ENCODE peak calls at places on chromosomes 6 and 20, in seven cellular contexts. One of them, this sample, is unnamed.

GRCh38 chr6:170085475-170086401 is 205.1 kb downstream of the DLL1 start:
- DNase-seq in tibial nerve: no peak
- DNase-seq in fibroblast of pulmonary artery: no peak
- DNase-seq in astrocyte of the cerebellum: no peak
- DNase-seq in endothelial cell: no peak
- DNase-seq in RWPE1: no peak
- DNase-seq in Calu3: no peak
- DNase-seq in this sample: no peak

GRCh38 chr6:142258305-142258704 is 43.5 kb upstream of the ADGRG6 start:
- DNase-seq in endothelial cell: no peak
- DNase-seq in astrocyte of the cerebellum: no peak
- DNase-seq in RWPE1: no peak
- DNase-seq in Calu3: no peak
- DNase-seq in fibroblast of pulmonary artery: no peak
- DNase-seq in tibial nerve: no peak
- DNase-seq in this sample: no peak

GRCh38 chr6:39681566-39682250 is 43.5 kb downstream of the KIF6 start:
- DNase-seq in Calu3: no peak
- DNase-seq in tibial nerve: no peak
- DNase-seq in RWPE1: no peak
- DNase-seq in fibroblast of pulmonary artery: no peak
- DNase-seq in astrocyte of the cerebellum: no peak
- DNase-seq in endothelial cell: no peak
- DNase-seq in this sample: no peak

GRCh38 chr6:780669-781068 is 87.7 kb upstream of the EXOC2 start:
- DNase-seq in endothelial cell: no peak
- DNase-seq in Calu3: no peak
- DNase-seq in tibial nerve: no peak
- DNase-seq in astrocyte of the cerebellum: no peak
- DNase-seq in fibroblast of pulmonary artery: no peak
- DNase-seq in RWPE1: no peak
- DNase-seq in this sample: no peak

GRCh38 chr6:51147756-51148155 is 329.1 kb downstream of the TFAP2B start:
- DNase-seq in Calu3: no peak
- DNase-seq in tibial nerve: no peak
- DNase-seq in RWPE1: no peak
- DNase-seq in endothelial cell: no peak
- DNase-seq in astrocyte of the cerebellum: no peak
- DNase-seq in fibroblast of pulmonary artery: no peak
- DNase-seq in this sample: no peak

GRCh38 chr6:157669747-157670216 is 153.3 kb upstream of the SNX9 start:
- DNase-seq in RWPE1: peak; percentile 78
- DNase-seq in endothelial cell: no peak
- DNase-seq in fibroblast of pulmonary artery: peak; percentile 81
- DNase-seq in tibial nerve: peak; percentile 73
- DNase-seq in Calu3: peak; percentile 53
- DNase-seq in astrocyte of the cerebellum: peak; percentile 60
- DNase-seq in this sample: peak; percentile 66

GRCh38 chr6:157228421-157229218 is 94.7 kb downstream of the TMEM242 start:
- DNase-seq in Calu3: no peak
- DNase-seq in endothelial cell: no peak
- DNase-seq in fibroblast of pulmonary artery: no peak
- DNase-seq in astrocyte of the cerebellum: no peak
- DNase-seq in tibial nerve: no peak
- DNase-seq in RWPE1: no peak
- DNase-seq in this sample: no peak

GRCh38 chr6:133130863-133131262 is 110.3 kb upstream of the EYA4 start:
- DNase-seq in tibial nerve: no peak
- DNase-seq in RWPE1: peak; percentile 87
- DNase-seq in endothelial cell: no peak
- DNase-seq in Calu3: peak; percentile 87
- DNase-seq in astrocyte of the cerebellum: peak; percentile 34
- DNase-seq in fibroblast of pulmonary artery: peak; percentile 32
- DNase-seq in this sample: no peak

GRCh38 chr6:138817799-138818198 is 21.9 kb downstream of the ECT2L start:
- DNase-seq in endothelial cell: no peak
- DNase-seq in Calu3: peak; percentile 90
- DNase-seq in fibroblast of pulmonary artery: peak; percentile 66
- DNase-seq in tibial nerve: no peak
- DNase-seq in RWPE1: peak; percentile 93
- DNase-seq in astrocyte of the cerebellum: peak; percentile 26
- DNase-seq in this sample: peak; percentile 84

GRCh38 chr6:31776961-31777666 is at the start of gene VWA7:
- DNase-seq in fibroblast of pulmonary artery: peak; percentile 84
- DNase-seq in RWPE1: peak; percentile 94
- DNase-seq in tibial nerve: no peak
- DNase-seq in Calu3: peak; percentile 99
- DNase-seq in astrocyte of the cerebellum: peak; percentile 26
- DNase-seq in endothelial cell: no peak
- DNase-seq in this sample: peak; percentile 53

GRCh38 chr6:85364354-85364753 is 85.5 kb upstream of the NT5E start:
- DNase-seq in endothelial cell: no peak
- DNase-seq in Calu3: peak; percentile 45
- DNase-seq in tibial nerve: no peak
- DNase-seq in astrocyte of the cerebellum: no peak
- DNase-seq in fibroblast of pulmonary artery: peak; percentile 37
- DNase-seq in RWPE1: peak; percentile 78
- DNase-seq in this sample: peak; percentile 79

GRCh38 chr20:34337544-34337943 is 25.5 kb upstream of the ITCH start:
- DNase-seq in fibroblast of pulmonary artery: no peak
- DNase-seq in astrocyte of the cerebellum: no peak
- DNase-seq in tibial nerve: no peak
- DNase-seq in Calu3: no peak
- DNase-seq in RWPE1: no peak
- DNase-seq in endothelial cell: no peak
- DNase-seq in this sample: no peak

GRCh38 chr6:130604869-130605401 is 222.3 kb upstream of the SMLR1 start:
- DNase-seq in fibroblast of pulmonary artery: no peak
- DNase-seq in endothelial cell: no peak
- DNase-seq in astrocyte of the cerebellum: no peak
- DNase-seq in RWPE1: no peak
- DNase-seq in Calu3: no peak
- DNase-seq in tibial nerve: no peak
- DNase-seq in this sample: no peak

GRCh38 chr20:6733965-6734364 is 33.5 kb upstream of the BMP2 start:
- DNase-seq in tibial nerve: no peak
- DNase-seq in fibroblast of pulmonary artery: no peak
- DNase-seq in astrocyte of the cerebellum: no peak
- DNase-seq in Calu3: no peak
- DNase-seq in endothelial cell: no peak
- DNase-seq in RWPE1: no peak
- DNase-seq in this sample: no peak

GRCh38 chr20:33299111-33299603 is 16.1 kb downstream of the BPIFB1 start:
- DNase-seq in tibial nerve: peak; percentile 50
- DNase-seq in endothelial cell: peak; percentile 90
- DNase-seq in Calu3: peak; percentile 93
- DNase-seq in fibroblast of pulmonary artery: peak; percentile 52
- DNase-seq in RWPE1: peak; percentile 90
- DNase-seq in astrocyte of the cerebellum: no peak
- DNase-seq in this sample: peak; percentile 16

GRCh38 chr6:80725156-80725930 is 618.9 kb downstream of the BCKDHB start:
- DNase-seq in tibial nerve: no peak
- DNase-seq in endothelial cell: no peak
- DNase-seq in RWPE1: no peak
- DNase-seq in fibroblast of pulmonary artery: no peak
- DNase-seq in Calu3: no peak
- DNase-seq in astrocyte of the cerebellum: no peak
- DNase-seq in this sample: peak; percentile 22

GRCh38 chr6:144063744-144064401 is 31.5 kb downstream of the SF3B5 start:
- DNase-seq in Calu3: peak; percentile 84
- DNase-seq in RWPE1: peak; percentile 23
- DNase-seq in astrocyte of the cerebellum: no peak
- DNase-seq in fibroblast of pulmonary artery: peak; percentile 17
- DNase-seq in endothelial cell: peak; percentile 60
- DNase-seq in tibial nerve: peak; percentile 57
- DNase-seq in this sample: peak; percentile 16

GRCh38 chr6:90005048-90005827 is 111.0 kb downstream of the GJA10 start:
- DNase-seq in astrocyte of the cerebellum: no peak
- DNase-seq in RWPE1: no peak
- DNase-seq in tibial nerve: peak; percentile 38
- DNase-seq in Calu3: no peak
- DNase-seq in fibroblast of pulmonary artery: no peak
- DNase-seq in endothelial cell: no peak
- DNase-seq in this sample: no peak

GRCh38 chr6:157974341-157974894 is 7.2 kb upstream of the SYNJ2 start:
- DNase-seq in Calu3: no peak
- DNase-seq in RWPE1: no peak
- DNase-seq in fibroblast of pulmonary artery: no peak
- DNase-seq in endothelial cell: no peak
- DNase-seq in tibial nerve: no peak
- DNase-seq in astrocyte of the cerebellum: no peak
- DNase-seq in this sample: peak; percentile 22

GRCh38 chr6:37241131-37241530 is 16.4 kb upstream of the TBC1D22B start:
- DNase-seq in tibial nerve: no peak
- DNase-seq in RWPE1: no peak
- DNase-seq in astrocyte of the cerebellum: no peak
- DNase-seq in Calu3: no peak
- DNase-seq in fibroblast of pulmonary artery: no peak
- DNase-seq in endothelial cell: no peak
- DNase-seq in this sample: no peak

GRCh38 chr20:42494290-42494689 is 695.4 kb downstream of the PTPRT start:
- DNase-seq in tibial nerve: no peak
- DNase-seq in Calu3: peak; percentile 12
- DNase-seq in fibroblast of pulmonary artery: no peak
- DNase-seq in endothelial cell: no peak
- DNase-seq in RWPE1: no peak
- DNase-seq in astrocyte of the cerebellum: no peak
- DNase-seq in this sample: no peak

GRCh38 chr6:124903797-124904196 is 58.4 kb upstream of the RNF217 start:
- DNase-seq in endothelial cell: no peak
- DNase-seq in tibial nerve: no peak
- DNase-seq in RWPE1: no peak
- DNase-seq in astrocyte of the cerebellum: no peak
- DNase-seq in Calu3: no peak
- DNase-seq in fibroblast of pulmonary artery: no peak
- DNase-seq in this sample: no peak

GRCh38 chr6:37056439-37057127 is 51.1 kb downstream of the FGD2 start:
- DNase-seq in fibroblast of pulmonary artery: no peak
- DNase-seq in tibial nerve: no peak
- DNase-seq in RWPE1: peak; percentile 95
- DNase-seq in astrocyte of the cerebellum: no peak
- DNase-seq in Calu3: peak; percentile 84
- DNase-seq in endothelial cell: no peak
- DNase-seq in this sample: peak; percentile 21

GRCh38 chr6:38695227-38695900 is 7.6 kb downstream of the GLO1 start:
- DNase-seq in fibroblast of pulmonary artery: no peak
- DNase-seq in tibial nerve: no peak
- DNase-seq in RWPE1: no peak
- DNase-seq in astrocyte of the cerebellum: no peak
- DNase-seq in Calu3: no peak
- DNase-seq in endothelial cell: no peak
- DNase-seq in this sample: no peak

GRCh38 chr6:117677553-117678131 is 2.4 kb downstream of the NUS1 start:
- DNase-seq in tibial nerve: no peak
- DNase-seq in Calu3: no peak
- DNase-seq in endothelial cell: no peak
- DNase-seq in RWPE1: peak; percentile 40
- DNase-seq in astrocyte of the cerebellum: no peak
- DNase-seq in fibroblast of pulmonary artery: peak; percentile 75
- DNase-seq in this sample: peak; percentile 21
- TF ChIP-seq CTCF in tibial nerve: no peak
- TF ChIP-seq CTCF in Calu3: no peak
- TF ChIP-seq CTCF in endothelial cell: no peak
- TF ChIP-seq CTCF in RWPE1: no peak
- TF ChIP-seq CTCF in astrocyte of the cerebellum: no peak
- TF ChIP-seq CTCF in fibroblast of pulmonary artery: no peak
- TF ChIP-seq CTCF in this sample: no peak

DNA sequence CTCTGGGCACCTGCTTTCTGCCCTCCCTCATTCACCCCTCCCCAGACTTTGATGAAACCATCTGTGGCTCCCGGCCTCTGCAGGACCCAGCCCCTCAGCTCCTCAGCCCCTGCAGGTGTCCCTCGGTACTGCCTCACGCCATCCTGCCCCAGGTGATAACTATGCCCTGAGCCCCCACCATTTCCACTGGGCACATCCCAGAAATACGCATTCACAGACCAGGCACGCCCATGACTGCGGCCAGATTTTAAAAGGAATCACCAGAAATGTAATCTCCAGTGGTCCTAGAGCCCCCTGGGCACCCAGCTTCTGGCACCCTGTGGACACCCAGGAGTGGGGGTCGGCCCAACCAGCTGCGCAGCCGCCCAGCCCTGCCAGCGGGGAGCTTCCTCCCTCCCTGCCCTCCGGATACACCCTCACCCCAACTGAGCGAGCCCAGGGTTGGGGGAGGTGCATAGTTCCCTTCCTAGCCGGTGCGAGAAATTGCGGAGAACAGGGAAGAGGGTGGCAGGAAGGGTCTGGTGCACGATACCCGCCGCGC is 585 bp upstream of the NTSR1 start:
- DNase-seq in endothelial cell: peak; percentile 50
- DNase-seq in RWPE1: peak; percentile 79
- DNase-seq in tibial nerve: no peak
- DNase-seq in Calu3: peak; percentile 68
- DNase-seq in fibroblast of pulmonary artery: no peak
- DNase-seq in astrocyte of the cerebellum: no peak
- DNase-seq in this sample: no peak
- TF ChIP-seq CTCF in endothelial cell: peak; percentile 59
- TF ChIP-seq CTCF in RWPE1: peak; percentile 66
- TF ChIP-seq CTCF in tibial nerve: no peak
- TF ChIP-seq CTCF in Calu3: peak; percentile 78
- TF ChIP-seq CTCF in fibroblast of pulmonary artery: peak; percentile 11
- TF ChIP-seq CTCF in astrocyte of the cerebellum: peak; percentile 42
- TF ChIP-seq CTCF in this sample: peak; percentile 70

GRCh38 chr20:10077886-10078285 is 43.1 kb downstream of the ANKEF1 start:
- DNase-seq in Calu3: no peak
- DNase-seq in RWPE1: no peak
- DNase-seq in fibroblast of pulmonary artery: no peak
- DNase-seq in astrocyte of the cerebellum: no peak
- DNase-seq in endothelial cell: no peak
- DNase-seq in tibial nerve: no peak
- DNase-seq in this sample: no peak

GRCh38 chr20:10078403-10078802 is 43.6 kb downstream of the ANKEF1 start:
- DNase-seq in fibroblast of pulmonary artery: no peak
- DNase-seq in astrocyte of the cerebellum: no peak
- DNase-seq in endothelial cell: no peak
- DNase-seq in RWPE1: no peak
- DNase-seq in tibial nerve: no peak
- DNase-seq in Calu3: no peak
- DNase-seq in this sample: no peak

GRCh38 chr20:10076126-10077080 is 41.6 kb downstream of the ANKEF1 start:
- DNase-seq in tibial nerve: no peak
- DNase-seq in astrocyte of the cerebellum: no peak
- DNase-seq in Calu3: peak; percentile 33
- DNase-seq in fibroblast of pulmonary artery: peak; percentile 73
- DNase-seq in endothelial cell: no peak
- DNase-seq in RWPE1: peak; percentile 35
- DNase-seq in this sample: no peak

GRCh38 chr20:10075606-10076005 is 40.8 kb downstream of the ANKEF1 start:
- DNase-seq in Calu3: no peak
- DNase-seq in tibial nerve: no peak
- DNase-seq in RWPE1: peak; percentile 25
- DNase-seq in fibroblast of pulmonary artery: no peak
- DNase-seq in endothelial cell: no peak
- DNase-seq in astrocyte of the cerebellum: no peak
- DNase-seq in this sample: no peak

GRCh38 chr20:10077081-10077471 is 42.3 kb downstream of the ANKEF1 start:
- DNase-seq in Calu3: peak; percentile 43
- DNase-seq in astrocyte of the cerebellum: no peak
- DNase-seq in RWPE1: no peak
- DNase-seq in fibroblast of pulmonary artery: no peak
- DNase-seq in endothelial cell: peak; percentile 12
- DNase-seq in tibial nerve: no peak
- DNase-seq in this sample: no peak
- TF ChIP-seq CTCF in Calu3: peak; percentile 46
- TF ChIP-seq CTCF in astrocyte of the cerebellum: peak; percentile 38
- TF ChIP-seq CTCF in RWPE1: peak; percentile 24
- TF ChIP-seq CTCF in fibroblast of pulmonary artery: peak; percentile 42
- TF ChIP-seq CTCF in endothelial cell: peak; percentile 68
- TF ChIP-seq CTCF in tibial nerve: no peak
- TF ChIP-seq CTCF in this sample: peak; percentile 55

GRCh38 chr20:43983359-43983758 is 68.7 kb downstream of the TOX2 start:
- DNase-seq in tibial nerve: no peak
- DNase-seq in fibroblast of pulmonary artery: no peak
- DNase-seq in endothelial cell: no peak
- DNase-seq in Calu3: peak; percentile 35
- DNase-seq in RWPE1: no peak
- DNase-seq in astrocyte of the cerebellum: no peak
- DNase-seq in this sample: no peak
- TF ChIP-seq CTCF in tibial nerve: no peak
- TF ChIP-seq CTCF in fibroblast of pulmonary artery: peak; percentile 33
- TF ChIP-seq CTCF in endothelial cell: peak; percentile 62
- TF ChIP-seq CTCF in Calu3: peak; percentile 37
- TF ChIP-seq CTCF in RWPE1: no peak
- TF ChIP-seq CTCF in astrocyte of the cerebellum: peak; percentile 37
- TF ChIP-seq CTCF in this sample: peak; percentile 76